ENCODE peak calls at places on chromosomes 13 and 19, in seven cellular contexts. X is NCI-H524 treated with DMSO at 0.1 percent for 48 hours; P is epithelial cell of prostate; Z is stimulated activated CD8-positive, alpha-beta memory T cell treated with anti-CD3 and anti-CD28 coated beads, Interleukin-7, amount 100 ng/mL, for 48 hours; A is HS-5; F is ELF-1; L is MV-4-11. B is an unnamed sample.

GRCh38 chr13:42272115-42272756 is at the start of gene AKAP11:
- DNase-seq in X (no peak), Z (peak; percentile 11), A (no peak), F (peak; percentile 79), L (no peak), P (no peak), B (peak; percentile 69)

GRCh38 chr13:82330499-82330898 is 1551.8 kb downstream of the SLITRK1 start:
- DNase-seq in F (no peak), P (no peak), L (peak; percentile 1), X (no peak), A (no peak), Z (no peak), B (no peak)

GRCh38 chr13:103282571-103283450 is 216.6 kb upstream of the SLC10A2 start:
- DNase-seq in P (peak; percentile 90), X (no peak), Z (no peak), L (no peak), F (no peak), A (peak; percentile 24), B (peak; percentile 95)

GRCh38 chr19:3366104-3366760 is at the start of gene NFIC:
- DNase-seq in F (no peak), Z (no peak), P (no peak), L (peak; percentile 86), A (peak; percentile 58), X (no peak), B (peak; percentile 47)

GRCh38 chr13:99058527-99059495 is 80.9 kb upstream of the DOCK9 start:
- DNase-seq in L (no peak), Z (no peak), F (no peak), P (no peak), X (no peak), A (no peak), B (no peak)

GRCh38 chr19:57566396-57567256 is 7.0 kb upstream of the ZNF550 start:
- DNase-seq in L (peak; percentile 48), A (no peak), P (no peak), X (no peak), Z (no peak), F (no peak), B (no peak)

GRCh38 chr13:114119196-114119595 is 13.2 kb downstream of the RASA3 start:
- DNase-seq in P (no peak), F (peak; percentile 80), Z (no peak), L (no peak), X (no peak), A (peak; percentile 60), B (peak; percentile 80)

GRCh38 chr13:112110479-112110878 is 43.5 kb downstream of the SOX1 start:
- DNase-seq in P (no peak), L (no peak), Z (no peak), F (no peak), X (no peak), A (no peak), B (no peak)

GRCh38 chr19:18280247-18281081 is 958 bp downstream of the JUND start:
- DNase-seq in F (peak; percentile 80), P (peak; percentile 26), X (peak; percentile 86), A (no peak), Z (peak; percentile 50), L (peak; percentile 72), B (peak; percentile 13)

GRCh38 chr13:98476106-98476505 is 100.8 kb downstream of the STK24 start:
- DNase-seq in P (no peak), F (peak; percentile 76), L (no peak), X (no peak), A (no peak), Z (peak; percentile 45), B (no peak)

GRCh38 chr13:75467009-75467728 is 14.8 kb downstream of the TBC1D4 start:
- DNase-seq in A (no peak), Z (no peak), P (no peak), X (no peak), F (no peak), L (no peak), B (no peak)

GRCh38 chr13:57862879-57863278 is 231.3 kb downstream of the PCDH17 start:
- DNase-seq in A (no peak), P (no peak), L (no peak), X (no peak), Z (no peak), F (no peak), B (no peak)

GRCh38 chr19:6713773-6714692 is 6.4 kb downstream of the C3 start:
- DNase-seq in X (no peak), A (no peak), Z (no peak), P (no peak), F (no peak), L (no peak), B (no peak)

GRCh38 chr13:111654531-111654930 is 334.1 kb downstream of the TEX29 start:
- DNase-seq in X (no peak), Z (no peak), P (no peak), A (no peak), L (no peak), F (no peak), B (no peak)

GRCh38 chr19:58544591-58545285 is 874 bp downstream of the TRIM28 start:
- DNase-seq in P (no peak), X (no peak), Z (no peak), A (no peak), F (no peak), L (no peak), B (no peak)

GRCh38 chr19:41641879-41642485 is 15.1 kb upstream of the CEACAM4 start:
- DNase-seq in F (peak; percentile 39), A (peak; percentile 15), L (peak; percentile 69), X (no peak), P (no peak), Z (peak; percentile 36), B (peak; percentile 18)

GRCh38 chr19:41696402-41697197 is 8.5 kb upstream of the CEACAM7 start:
- DNase-seq in L (peak; percentile 47), A (no peak), Z (no peak), P (no peak), X (no peak), F (peak; percentile 14), B (no peak)

GRCh38 chr13:113044431-113045114 is 61.0 kb upstream of the F7 start:
- DNase-seq in P (no peak), Z (no peak), L (no peak), A (no peak), X (no peak), F (no peak), B (no peak)

GRCh38 chr19:45547965-45548609 is 36.5 kb downstream of the OPA3 start:
- DNase-seq in X (no peak), F (peak; percentile 93), L (no peak), Z (no peak), A (peak; percentile 42), P (peak; percentile 75), B (no peak)

GRCh38 chr19:46919324-46919723 is 58.5 kb downstream of the ARHGAP35 start:
- DNase-seq in X (no peak), A (no peak), L (peak; percentile 26), Z (peak; percentile 29), F (no peak), P (no peak), B (peak; percentile 35)

GRCh38 chr19:18975011-18975410 is 34.0 kb upstream of the HOMER3 start:
- DNase-seq in L (peak; percentile 84), A (no peak), X (no peak), P (no peak), Z (no peak), F (no peak), B (no peak)

GRCh38 chr13:90696656-90697055 is 650.8 kb upstream of the MIR17HG start:
- DNase-seq in P (peak; percentile 37), A (no peak), L (no peak), Z (no peak), F (no peak), X (no peak), B (no peak)

GRCh38 chr19:33724021-33724722 is 72.5 kb upstream of the KCTD15 start:
- DNase-seq in P (no peak), L (no peak), A (no peak), Z (no peak), X (no peak), F (peak; percentile 49), B (no peak)

GRCh38 chr19:48963371-48964204 is 1.5 kb upstream of the FTL start:
- DNase-seq in Z (peak; percentile 74), P (no peak), X (no peak), F (peak; percentile 86), A (no peak), L (peak; percentile 75), B (peak; percentile 30)

GRCh38 chr13:53637971-53638547 is 609.4 kb downstream of the OLFM4 start:
- DNase-seq in L (no peak), A (no peak), X (no peak), P (no peak), Z (no peak), F (no peak), B (no peak)

GRCh38 chr13:112756967-112757758 is 67.3 kb downstream of the ATP11A start:
- DNase-seq in F (no peak), A (no peak), Z (no peak), L (no peak), X (no peak), P (no peak), B (no peak)

GRCh38 chr19:2354670-2355069 is 5.4 kb upstream of the TMPRSS9 start:
- DNase-seq in A (no peak), X (no peak), Z (no peak), L (no peak), F (no peak), P (no peak), B (no peak)

GRCh38 chr19:13797058-13797440 is 1.8 kb downstream of the ZSWIM4 start:
- DNase-seq in X (no peak), Z (no peak), L (no peak), A (no peak), F (no peak), P (no peak), B (no peak)

GRCh38 chr19:8194528-8195275 is 14.5 kb upstream of the CERS4 start:
- DNase-seq in P (no peak), X (no peak), L (peak; percentile 53), Z (peak; percentile 12), F (no peak), A (no peak), B (no peak)

GRCh38 chr13:24304620-24305019 is 4.8 kb upstream of the C1QTNF9 start:
- DNase-seq in Z (no peak), X (no peak), F (no peak), L (no peak), P (no peak), A (no peak), B (no peak)

GRCh38 chr19:45166723-45167252 is 6.0 kb upstream of the NKPD1 start:
- DNase-seq in Z (no peak), F (peak; percentile 74), A (no peak), X (no peak), P (no peak), L (no peak), B (no peak)

GRCh38 chr19:1223018-1223855 is 14.6 kb downstream of the CBARP start:
- DNase-seq in Z (no peak), A (no peak), F (no peak), P (no peak), X (no peak), L (peak; percentile 19), B (no peak)

GRCh38 chr19:4870025-4870700 is 2.7 kb upstream of the PLIN3 start:
- DNase-seq in P (peak; percentile 66), L (peak; percentile 98), Z (no peak), F (peak; percentile 88), A (peak; percentile 89), X (no peak), B (peak; percentile 85)

GRCh38 chr19:17949956-17950309 is 17.0 kb upstream of the KCNN1 start:
- DNase-seq in L (no peak), X (no peak), F (peak; percentile 72), P (no peak), A (no peak), Z (no peak), B (no peak)

GRCh38 chr13:114118086-114118762 is 14.2 kb downstream of the RASA3 start:
- DNase-seq in A (no peak), Z (no peak), F (no peak), L (no peak), X (no peak), P (no peak), B (no peak)

GRCh38 chr13:27211771-27212364 is 39.5 kb upstream of the RPL21 start:
- DNase-seq in L (no peak), P (peak; percentile 24), Z (no peak), A (no peak), X (no peak), F (no peak), B (no peak)

GRCh38 chr19:55340784-55341147 is 1.1 kb downstream of the KMT5C start:
- DNase-seq in X (peak; percentile 16), P (no peak), Z (no peak), F (peak; percentile 36), A (no peak), L (no peak), B (no peak)

GRCh38 chr13:100694722-100695644 is 20.4 kb upstream of the TMTC4 start:
- DNase-seq in F (peak; percentile 54), Z (no peak), P (no peak), X (no peak), L (no peak), A (peak; percentile 9), B (peak; percentile 83)

B was measured in kidney glomerular epithelial cell.